ENCODE peak calls at places on chromosomes 2 and 18, in five cellular contexts. One of them, this sample, is unnamed.

GRCh38 chr2:207251573-207252192 is 85.9 kb upstream of the KLF7 start:
- DNase-seq in A549: no peak
- DNase-seq in psoas muscle: no peak
- DNase-seq in endothelial cell: no peak
- DNase-seq in AG10803: no peak
- DNase-seq in this sample: no peak

GRCh38 chr18:75173125-75173432 is 35.9 kb downstream of the PTGR3 start:
- DNase-seq in endothelial cell: no peak
- DNase-seq in A549: no peak
- DNase-seq in psoas muscle: no peak
- DNase-seq in AG10803: no peak
- DNase-seq in this sample: no peak

GRCh38 chr18:68925268-68925667 is 127.4 kb downstream of the CCDC102B start:
- DNase-seq in A549: no peak
- DNase-seq in AG10803: peak; percentile 3
- DNase-seq in psoas muscle: no peak
- DNase-seq in endothelial cell: no peak
- DNase-seq in this sample: peak; percentile 8

GRCh38 chr2:234674781-234675201 is 177.9 kb upstream of the ARL4C start:
- DNase-seq in psoas muscle: no peak
- DNase-seq in AG10803: peak; percentile 89
- DNase-seq in endothelial cell: no peak
- DNase-seq in A549: peak; percentile 28
- DNase-seq in this sample: no peak

GRCh38 chr2:8148260-8148880 is 533.5 kb upstream of the ID2 start:
- DNase-seq in endothelial cell: no peak
- DNase-seq in A549: peak; percentile 74
- DNase-seq in AG10803: peak; percentile 91
- DNase-seq in psoas muscle: no peak
- DNase-seq in this sample: peak; percentile 77

GRCh38 chr2:236257171-236257570 is 7.0 kb downstream of the ASB18 start:
- DNase-seq in endothelial cell: no peak
- DNase-seq in AG10803: no peak
- DNase-seq in A549: no peak
- DNase-seq in psoas muscle: no peak
- DNase-seq in this sample: no peak

GRCh38 chr2:164898475-164898874 is 56.9 kb downstream of the SLC38A11 start:
- DNase-seq in psoas muscle: no peak
- DNase-seq in AG10803: peak; percentile 50
- DNase-seq in endothelial cell: no peak
- DNase-seq in A549: peak; percentile 81
- DNase-seq in this sample: no peak

GRCh38 chr2:133526468-133526769 is 41.8 kb downstream of the NCKAP5 start:
- DNase-seq in AG10803: peak; percentile 25
- DNase-seq in A549: no peak
- DNase-seq in endothelial cell: no peak
- DNase-seq in psoas muscle: no peak
- DNase-seq in this sample: no peak

GRCh38 chr2:219291394-219291793 is 12.2 kb downstream of the DNAJB2 start:
- DNase-seq in A549: no peak
- DNase-seq in endothelial cell: no peak
- DNase-seq in AG10803: no peak
- DNase-seq in psoas muscle: no peak
- DNase-seq in this sample: no peak

GRCh38 chr2:18345848-18346247 is 214.6 kb downstream of the RDH14 start:
- DNase-seq in endothelial cell: no peak
- DNase-seq in A549: peak; percentile 85
- DNase-seq in psoas muscle: no peak
- DNase-seq in AG10803: peak; percentile 23
- DNase-seq in this sample: no peak

GRCh38 chr2:102033028-102033749 is 41.4 kb downstream of the IL1R2 start:
- DNase-seq in AG10803: peak; percentile 87
- DNase-seq in psoas muscle: peak; percentile 40
- DNase-seq in endothelial cell: no peak
- DNase-seq in A549: peak; percentile 67
- DNase-seq in this sample: peak; percentile 77

GRCh38 chr2:206250041-206250897 is 24.2 kb upstream of the ZDBF2 start:
- DNase-seq in AG10803: peak; percentile 6
- DNase-seq in psoas muscle: no peak
- DNase-seq in endothelial cell: no peak
- DNase-seq in A549: peak; percentile 73
- DNase-seq in this sample: no peak
- TF ChIP-seq CTCF in AG10803: peak; percentile 21
- TF ChIP-seq CTCF in psoas muscle: no peak
- TF ChIP-seq CTCF in endothelial cell: no peak
- TF ChIP-seq CTCF in A549: peak; percentile 53
- TF ChIP-seq CTCF in this sample: no peak

GRCh38 chr18:33210575-33211189 is 229.8 kb downstream of the CCDC178 start:
- DNase-seq in A549: peak; percentile 24
- DNase-seq in psoas muscle: no peak
- DNase-seq in endothelial cell: no peak
- DNase-seq in AG10803: peak; percentile 19
- DNase-seq in this sample: peak; percentile 45
- TF ChIP-seq CTCF in A549: peak; percentile 32
- TF ChIP-seq CTCF in psoas muscle: no peak
- TF ChIP-seq CTCF in endothelial cell: peak; percentile 74
- TF ChIP-seq CTCF in AG10803: peak; percentile 61
- TF ChIP-seq CTCF in this sample: peak; percentile 64

DNA sequence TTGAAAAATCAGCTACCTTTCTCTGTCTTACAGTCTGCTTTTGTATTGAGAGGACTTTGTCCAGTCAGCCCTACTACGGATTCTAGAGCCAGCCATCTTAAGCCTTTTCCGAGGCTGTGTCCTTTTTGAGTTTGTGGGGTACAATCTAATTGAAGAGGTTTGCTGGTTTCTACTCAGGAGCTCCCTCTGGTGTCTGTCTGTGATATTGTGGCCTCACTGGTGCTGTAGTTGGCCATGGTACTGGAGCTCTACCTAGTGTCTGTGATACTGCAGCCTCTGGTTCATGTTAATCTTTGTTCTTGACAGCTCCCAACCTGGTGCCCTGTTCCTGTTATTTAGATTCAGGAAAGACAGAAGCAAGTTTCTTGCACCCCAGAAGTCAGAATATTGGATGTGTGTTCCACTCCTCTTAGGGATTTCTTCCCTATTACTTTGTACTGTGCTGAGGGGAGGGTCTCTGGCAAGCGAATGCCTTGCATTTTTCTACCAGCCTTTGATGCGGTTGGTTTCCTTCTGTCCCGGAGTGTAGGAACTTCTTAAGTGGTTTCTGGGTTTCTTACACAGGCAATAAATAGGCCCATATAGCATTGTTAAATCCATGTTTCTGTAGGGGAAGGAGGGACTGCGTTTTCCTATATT is 78.5 kb downstream of the ACSL3 start:
- DNase-seq in psoas muscle: no peak
- DNase-seq in A549: peak; percentile 72
- DNase-seq in AG10803: peak; percentile 52
- DNase-seq in endothelial cell: peak; percentile 85
- DNase-seq in this sample: peak; percentile 81
- TF ChIP-seq CTCF in psoas muscle: peak; percentile 65
- TF ChIP-seq CTCF in A549: peak; percentile 72
- TF ChIP-seq CTCF in AG10803: peak; percentile 82
- TF ChIP-seq CTCF in endothelial cell: peak; percentile 69
- TF ChIP-seq CTCF in this sample: peak; percentile 82

DNA sequence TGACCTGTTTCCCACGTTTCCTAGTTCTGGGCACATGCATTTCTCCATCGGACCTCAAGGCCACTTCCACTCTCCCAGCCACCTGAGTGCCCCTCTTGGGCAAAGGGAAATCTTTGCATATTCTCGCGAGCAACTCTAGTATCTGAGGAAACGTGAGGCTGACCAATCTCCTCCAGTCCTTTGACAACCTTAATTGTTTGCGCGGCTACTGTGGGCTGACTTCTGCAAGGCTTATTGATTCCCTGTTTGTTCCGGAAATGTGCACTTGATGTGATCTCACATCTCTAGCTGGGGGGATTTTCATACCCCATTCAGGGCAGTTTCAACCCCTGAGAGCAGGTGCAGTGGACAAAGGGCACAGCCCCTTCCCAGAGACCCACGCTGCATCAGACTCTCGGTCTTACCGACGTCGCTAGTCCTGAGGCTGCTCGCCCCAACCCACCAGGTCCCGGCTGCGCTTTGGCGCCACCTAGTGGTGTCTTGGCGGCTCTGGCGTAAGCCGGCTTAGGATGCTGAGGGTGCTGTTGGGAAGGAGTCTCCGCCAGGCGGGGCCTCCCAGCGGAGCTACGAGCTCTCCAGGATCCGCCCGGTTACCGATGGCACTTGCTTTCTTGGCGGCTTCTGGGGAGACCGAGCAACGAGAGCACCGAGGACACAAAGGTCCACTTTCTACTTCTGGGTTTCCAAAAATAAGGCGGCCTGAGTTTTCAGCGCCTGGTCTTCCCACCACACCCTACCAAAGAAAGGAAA is 24.8 kb upstream of the SPR start:
- DNase-seq in A549: peak; percentile 93
- DNase-seq in psoas muscle: peak; percentile 87
- DNase-seq in AG10803: peak; percentile 79
- DNase-seq in endothelial cell: peak; percentile 97
- DNase-seq in this sample: peak; percentile 89
- TF ChIP-seq CTCF in A549: peak; percentile 99
- TF ChIP-seq CTCF in psoas muscle: peak; percentile 99
- TF ChIP-seq CTCF in AG10803: peak; percentile 99
- TF ChIP-seq CTCF in endothelial cell: peak; percentile 97
- TF ChIP-seq CTCF in this sample: peak; percentile 87

GRCh38 chr2:71681626-71682025 is 228.3 kb downstream of the DYSF start:
- DNase-seq in psoas muscle: no peak
- DNase-seq in AG10803: no peak
- DNase-seq in A549: no peak
- DNase-seq in endothelial cell: no peak
- DNase-seq in this sample: no peak
- TF ChIP-seq CTCF in psoas muscle: no peak
- TF ChIP-seq CTCF in AG10803: no peak
- TF ChIP-seq CTCF in A549: no peak
- TF ChIP-seq CTCF in endothelial cell: no peak
- TF ChIP-seq CTCF in this sample: no peak

This sample was measured in MCF 10A.